ENCODE peak calls at places on chromosomes 3 and 15, in nine cellular contexts. O, W, B, L, S, E, T, X and J are unnamed samples.

GRCh38 chr3:152403632-152404066 is 134.9 kb downstream of the MBNL1 start:
- DNase-seq in O (peak), W (no peak), B (no peak), L (no peak), S (no peak), E (peak), T (no peak), X (no peak), J (no peak)

GRCh38 chr3:89227634-89228033 is 120.2 kb downstream of the EPHA3 start:
- DNase-seq in O (no peak), W (no peak), B (no peak), L (no peak), S (no peak), E (no peak), T (no peak), X (no peak), J (no peak)

GRCh38 chr3:50390523-50391177 is 31.3 kb upstream of the TMEM115 start:
- DNase-seq in O (peak), W (peak), B (peak), L (peak), S (no peak), E (peak), T (no peak), X (no peak), J (no peak)

GRCh38 chr3:58072046-58072445 is 63.8 kb downstream of the FLNB start:
- DNase-seq in O (no peak), W (no peak), B (no peak), L (no peak), S (no peak), E (no peak), T (no peak), X (no peak), J (no peak)

GRCh38 chr3:69385033-69385722 is 710 bp downstream of the FRMD4B start:
- DNase-seq in O (no peak), W (no peak), B (no peak), L (no peak), S (no peak), E (no peak), T (no peak), X (no peak), J (no peak)

GRCh38 chr3:63278171-63278999 is at the start of gene SYNPR:
- DNase-seq in O (no peak), W (no peak), B (no peak), L (peak), S (peak), E (no peak), T (no peak), X (no peak), J (no peak)

GRCh38 chr3:30720586-30721313 is 114.3 kb downstream of the TGFBR2 start:
- DNase-seq in O (no peak), W (no peak), B (peak), L (no peak), S (no peak), E (no peak), T (no peak), X (no peak), J (no peak)

GRCh38 chr3:126548556-126549466 is 9.9 kb downstream of the C3orf22 start:
- DNase-seq in O (peak), W (no peak), B (no peak), L (peak), S (no peak), E (peak), T (no peak), X (peak), J (no peak)

GRCh38 chr15:63156708-63157065 is 590 bp downstream of the RPS27L start:
- DNase-seq in O (peak), W (peak), B (peak), L (peak), S (peak), E (peak), T (no peak), X (no peak), J (no peak)

GRCh38 chr15:60740787-60741354 is 261.9 kb upstream of the ICE2 start:
- DNase-seq in O (no peak), W (no peak), B (no peak), L (no peak), S (no peak), E (no peak), T (no peak), X (no peak), J (no peak)

GRCh38 chr3:71893120-71893519 is 108.2 kb upstream of the PROK2 start:
- DNase-seq in O (no peak), W (no peak), B (no peak), L (peak), S (no peak), E (no peak), T (no peak), X (no peak), J (no peak)

GRCh38 chr15:81313686-81314085 is 10.3 kb downstream of the STARD5 start:
- DNase-seq in O (no peak), W (no peak), B (no peak), L (no peak), S (no peak), E (no peak), T (no peak), X (no peak), J (no peak)

GRCh38 chr3:72453686-72454085 is 394.6 kb downstream of the SHQ1 start:
- DNase-seq in O (no peak), W (no peak), B (no peak), L (no peak), S (no peak), E (no peak), T (no peak), X (no peak), J (no peak)

GRCh38 chr3:9750556-9751411 is 1.0 kb downstream of the OGG1 start:
- DNase-seq in O (no peak), W (no peak), B (no peak), L (no peak), S (no peak), E (peak), T (no peak), X (no peak), J (no peak)

GRCh38 chr15:73901126-73901810 is 25.0 kb upstream of the LOXL1 start:
- DNase-seq in O (no peak), W (no peak), B (no peak), L (no peak), S (no peak), E (no peak), T (no peak), X (no peak), J (no peak)

GRCh38 chr15:51721199-51721960 is 16.1 kb downstream of the LYSMD2 start:
- DNase-seq in O (no peak), W (no peak), B (peak), L (no peak), S (no peak), E (no peak), T (no peak), X (no peak), J (no peak)

GRCh38 chr3:30131171-30131570 is 475.2 kb upstream of the TGFBR2 start:
- DNase-seq in O (no peak), W (no peak), B (no peak), L (no peak), S (no peak), E (no peak), T (no peak), X (no peak), J (no peak)

GRCh38 chr3:118941236-118941635 is 93.4 kb downstream of the IGSF11 start:
- DNase-seq in O (no peak), W (no peak), B (no peak), L (no peak), S (no peak), E (no peak), T (no peak), X (no peak), J (no peak)

GRCh38 chr15:51104512-51104911 is 9.8 kb upstream of the TNFAIP8L3 start:
- DNase-seq in O (peak), W (no peak), B (no peak), L (no peak), S (no peak), E (peak), T (no peak), X (no peak), J (peak)

GRCh38 chr3:151404316-151404715 is 19.8 kb upstream of the P2RY12 start:
- DNase-seq in O (no peak), W (no peak), B (no peak), L (no peak), S (no peak), E (no peak), T (no peak), X (no peak), J (no peak)

GRCh38 chr3:71022552-71023335 is 560.8 kb downstream of the FOXP1 start:
- DNase-seq in O (no peak), W (no peak), B (peak), L (no peak), S (peak), E (no peak), T (no peak), X (no peak), J (no peak)

GRCh38 chr3:96538186-96538585 is 276.2 kb upstream of the EPHA6 start:
- DNase-seq in O (no peak), W (no peak), B (no peak), L (no peak), S (peak), E (no peak), T (no peak), X (no peak), J (no peak)

GRCh38 chr3:189270248-189270832 is 98.6 kb downstream of the TPRG1 start:
- DNase-seq in O (no peak), W (peak), B (peak), L (no peak), S (peak), E (peak), T (no peak), X (peak), J (no peak)

GRCh38 chr3:35335703-35336102 is 303.6 kb upstream of the ARPP21 start:
- DNase-seq in O (no peak), W (no peak), B (no peak), L (no peak), S (peak), E (no peak), T (no peak), X (no peak), J (no peak)

GRCh38 chr3:33791477-33792166 is 6.8 kb upstream of the PDCD6IP start:
- DNase-seq in O (no peak), W (no peak), B (no peak), L (no peak), S (no peak), E (peak), T (no peak), X (no peak), J (no peak)

GRCh38 chr3:94162700-94163099 is 99.8 kb downstream of the NSUN3 start:
- DNase-seq in O (no peak), W (no peak), B (no peak), L (no peak), S (peak), E (no peak), T (no peak), X (no peak), J (no peak)

GRCh38 chr3:32508731-32509130 is 6.1 kb upstream of the CMTM6 start:
- DNase-seq in O (no peak), W (no peak), B (no peak), L (no peak), S (no peak), E (peak), T (no peak), X (no peak), J (no peak)

GRCh38 chr3:189076459-189076858 is 95.3 kb upstream of the TPRG1 start:
- DNase-seq in O (no peak), W (no peak), B (no peak), L (peak), S (no peak), E (no peak), T (no peak), X (no peak), J (no peak)

GRCh38 chr3:37243811-37244748 is 69.7 kb upstream of the LRRFIP2 start:
- DNase-seq in O (peak), W (peak), B (peak), L (peak), S (peak), E (peak), T (no peak), X (peak), J (no peak)
- TF ChIP-seq POLR2AphosphoS5 in O (peak), W (peak), B (peak), L (no peak), S (no peak), E (peak), T (no peak), X (peak), J (peak)

GRCh38 chr15:99467861-99468460 is 97.8 kb upstream of the MEF2A start:
- DNase-seq in O (peak), W (no peak), B (no peak), L (no peak), S (no peak), E (no peak), T (no peak), X (no peak), J (peak)

GRCh38 chr15:99472416-99473145 is 93.2 kb upstream of the MEF2A start:
- DNase-seq in O (peak), W (no peak), B (no peak), L (no peak), S (no peak), E (no peak), T (no peak), X (no peak), J (no peak)

GRCh38 chr15:99464137-99464536 is 101.6 kb upstream of the MEF2A start:
- DNase-seq in O (no peak), W (no peak), B (no peak), L (no peak), S (no peak), E (no peak), T (no peak), X (no peak), J (no peak)

GRCh38 chr15:99466701-99467337 is 99.0 kb upstream of the MEF2A start:
- DNase-seq in O (no peak), W (no peak), B (peak), L (no peak), S (no peak), E (no peak), T (no peak), X (no peak), J (peak)

DNA sequence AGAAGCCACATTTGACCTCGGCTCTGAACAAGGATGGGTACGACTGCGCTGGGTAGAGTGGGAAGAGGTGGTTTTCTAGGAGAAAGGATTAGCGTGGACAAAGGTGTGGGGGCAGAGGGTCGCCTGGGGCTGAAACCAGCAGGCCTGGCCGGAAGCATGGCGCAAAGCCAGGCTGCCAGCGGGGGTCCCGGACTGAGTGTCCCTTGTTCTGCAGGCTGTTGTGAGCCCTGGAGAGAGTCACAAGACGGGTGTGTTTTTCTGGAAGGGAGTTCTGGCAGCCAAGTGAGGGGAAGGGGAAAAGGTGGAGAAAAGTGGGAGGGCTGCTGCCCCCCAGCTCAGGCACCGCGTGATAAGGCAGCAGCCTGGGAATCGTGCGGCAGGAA is 98.5 kb upstream of the MEF2A start:
- DNase-seq in O (peak), W (no peak), B (no peak), L (no peak), S (no peak), E (no peak), T (no peak), X (no peak), J (peak)
- TF ChIP-seq POLR2AphosphoS5 in O (no peak), W (no peak), B (no peak), L (no peak), S (no peak), E (no peak), T (no peak), X (no peak), J (no peak)

DNA sequence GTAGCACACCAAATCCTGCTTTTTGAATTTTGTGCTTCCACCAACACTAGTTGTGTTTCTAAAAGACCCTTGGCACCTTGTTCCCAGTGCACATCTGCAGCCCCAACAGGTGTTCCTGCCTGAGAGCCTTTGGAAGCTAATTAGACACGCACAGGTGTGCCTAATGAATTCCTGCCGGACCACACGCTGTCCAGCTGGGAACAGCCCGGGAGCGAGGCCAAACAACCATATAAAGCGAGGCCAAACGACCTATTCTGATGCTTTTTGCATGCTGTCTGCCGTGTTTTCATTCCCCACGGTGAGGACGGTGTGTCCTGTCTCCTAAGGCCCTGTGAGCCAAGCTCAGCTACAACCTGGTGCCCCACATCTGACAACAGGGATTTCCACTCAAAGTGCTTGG is 99.6 kb downstream of the ATG7 start:
- DNase-seq in O (no peak), W (no peak), B (no peak), L (no peak), S (no peak), E (no peak), T (no peak), X (no peak), J (no peak)
- TF ChIP-seq POLR2AphosphoS5 in O (no peak), W (no peak), B (no peak), L (no peak), S (no peak), E (no peak), T (no peak), X (no peak), J (no peak)

DNA sequence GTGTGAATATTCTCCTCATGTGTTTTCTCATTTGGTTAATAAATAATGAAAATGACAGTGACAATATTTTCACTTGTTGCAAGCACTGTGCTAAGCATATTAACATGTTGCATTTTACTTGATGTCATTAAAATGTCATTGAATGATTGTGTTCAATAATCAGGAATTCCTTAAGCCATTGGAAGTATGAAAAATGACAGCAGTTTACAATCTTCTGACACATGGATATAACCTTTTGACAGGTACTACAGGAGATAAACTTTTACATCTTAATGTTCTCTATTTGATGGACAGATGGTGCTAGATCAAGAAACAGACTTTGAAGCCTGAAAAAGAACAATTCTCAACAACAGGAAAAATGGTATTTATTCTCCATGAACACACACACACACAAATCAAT is 1138.3 kb downstream of the ROBO2 start:
- DNase-seq in O (no peak), W (no peak), B (no peak), L (no peak), S (no peak), E (no peak), T (no peak), X (no peak), J (no peak)
- TF ChIP-seq POLR2AphosphoS5 in O (no peak), W (no peak), B (no peak), L (no peak), S (no peak), E (no peak), T (no peak), X (no peak), J (no peak)

DNA sequence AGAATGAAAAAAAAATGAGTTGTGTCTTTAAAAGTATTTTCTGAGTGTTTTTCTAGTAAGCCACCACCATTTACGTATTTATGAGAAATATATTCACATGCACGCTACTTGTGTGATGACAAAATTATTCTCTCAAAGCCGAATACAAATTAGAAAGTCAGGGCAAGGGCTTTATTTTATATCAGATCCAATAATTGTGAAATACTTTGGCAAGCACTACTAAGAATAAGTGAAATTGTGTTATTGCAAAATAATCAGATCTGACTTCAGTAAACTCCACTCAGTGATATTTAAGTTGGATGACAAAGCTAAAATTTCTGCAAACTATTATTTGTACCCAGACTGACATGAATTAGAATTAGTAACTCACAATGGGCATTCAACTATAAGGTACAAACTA is 589.3 kb upstream of the KCNMB2 start:
- DNase-seq in O (no peak), W (no peak), B (no peak), L (no peak), S (no peak), E (no peak), T (no peak), X (no peak), J (no peak)
- TF ChIP-seq POLR2AphosphoS5 in O (no peak), W (no peak), B (no peak), L (no peak), S (no peak), E (no peak), T (no peak), X (no peak), J (no peak)

GRCh38 chr3:156488771-156489170 is 66.1 kb downstream of the SSR3 start:
- DNase-seq in O (no peak), W (no peak), B (peak), L (no peak), S (no peak), E (no peak), T (no peak), X (no peak), J (no peak)

GRCh38 chr3:156483426-156483825 is 71.5 kb downstream of the SSR3 start:
- DNase-seq in O (no peak), W (no peak), B (peak), L (no peak), S (no peak), E (no peak), T (peak), X (no peak), J (no peak)

GRCh38 chr3:156480949-156481348 is 74.0 kb downstream of the SSR3 start:
- DNase-seq in O (no peak), W (no peak), B (no peak), L (no peak), S (no peak), E (no peak), T (no peak), X (no peak), J (no peak)

GRCh38 chr3:156483002-156483401 is 71.9 kb downstream of the SSR3 start:
- DNase-seq in O (no peak), W (no peak), B (no peak), L (no peak), S (no peak), E (no peak), T (no peak), X (no peak), J (no peak)

GRCh38 chr3:156483961-156484787 is 70.7 kb downstream of the SSR3 start:
- DNase-seq in O (peak), W (no peak), B (peak), L (no peak), S (no peak), E (peak), T (peak), X (no peak), J (no peak)
- TF ChIP-seq POLR2AphosphoS5 in O (peak), W (peak), B (peak), L (peak), S (no peak), E (peak), T (no peak), X (no peak), J (no peak)

GRCh38 chr3:133717424-133717823 is 28.8 kb upstream of the TF start:
- DNase-seq in O (no peak), W (no peak), B (no peak), L (no peak), S (no peak), E (no peak), T (no peak), X (no peak), J (no peak)

DNA sequence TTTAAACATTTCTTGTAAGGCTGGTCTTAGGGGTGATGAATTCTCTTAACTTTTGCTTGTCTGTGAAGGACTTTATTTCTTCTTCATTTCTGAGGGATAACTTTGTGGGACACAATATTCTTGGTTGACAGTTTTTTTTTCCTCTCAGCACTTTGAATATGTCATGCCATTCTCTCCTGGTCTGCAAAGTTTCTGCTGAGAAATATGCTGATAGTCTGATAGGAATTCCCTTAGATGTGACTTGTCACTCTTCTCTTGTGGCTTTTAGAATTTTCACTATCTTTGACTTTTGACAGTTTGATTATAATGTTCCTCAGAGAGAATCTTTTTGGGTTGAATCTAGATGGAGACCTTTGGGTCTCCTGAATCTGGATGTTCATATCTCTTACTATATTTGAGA is 23.3 kb upstream of the TF start:
- DNase-seq in O (no peak), W (no peak), B (no peak), L (no peak), S (no peak), E (no peak), T (no peak), X (no peak), J (no peak)
- TF ChIP-seq POLR2AphosphoS5 in O (no peak), W (no peak), B (no peak), L (no peak), S (no peak), E (no peak), T (no peak), X (no peak), J (no peak)